ENCODE peak calls at places on chromosomes 13 and 19, in eight cellular contexts. One of them, this sample, is unnamed.

GRCh38 chr13:110760611-110761010 is 47.1 kb downstream of the ING1 start:
- DNase-seq in mucosa of descending colon: no peak
- DNase-seq in AG04450: no peak
- DNase-seq in heart right ventricle: no peak
- DNase-seq in small intestine: no peak
- DNase-seq in tibial artery: no peak
- DNase-seq in AG09309: no peak
- DNase-seq in BJ: no peak
- DNase-seq in this sample: no peak

GRCh38 chr13:73466561-73466960 is 407.8 kb downstream of the KLF5 start:
- DNase-seq in mucosa of descending colon: no peak
- DNase-seq in AG04450: no peak
- DNase-seq in heart right ventricle: no peak
- DNase-seq in small intestine: no peak
- DNase-seq in tibial artery: no peak
- DNase-seq in AG09309: no peak
- DNase-seq in BJ: no peak
- DNase-seq in this sample: no peak

GRCh38 chr13:26584713-26585112 is 27.2 kb downstream of the WASF3 start:
- DNase-seq in mucosa of descending colon: no peak
- DNase-seq in AG04450: no peak
- DNase-seq in heart right ventricle: no peak
- DNase-seq in small intestine: no peak
- DNase-seq in tibial artery: no peak
- DNase-seq in AG09309: peak
- DNase-seq in BJ: peak
- DNase-seq in this sample: no peak

GRCh38 chr13:43261018-43261417 is 237.6 kb downstream of the DNAJC15 start:
- DNase-seq in mucosa of descending colon: no peak
- DNase-seq in AG04450: peak
- DNase-seq in heart right ventricle: no peak
- DNase-seq in small intestine: no peak
- DNase-seq in tibial artery: no peak
- DNase-seq in AG09309: peak
- DNase-seq in BJ: peak
- DNase-seq in this sample: no peak

GRCh38 chr19:20235156-20235555 is 68.1 kb downstream of the ZNF486 start:
- DNase-seq in mucosa of descending colon: no peak
- DNase-seq in AG04450: no peak
- DNase-seq in heart right ventricle: no peak
- DNase-seq in small intestine: no peak
- DNase-seq in tibial artery: no peak
- DNase-seq in AG09309: no peak
- DNase-seq in BJ: no peak
- DNase-seq in this sample: no peak

GRCh38 chr19:5372572-5373200 is 32.1 kb upstream of the PTPRS start:
- DNase-seq in mucosa of descending colon: no peak
- DNase-seq in AG04450: no peak
- DNase-seq in heart right ventricle: no peak
- DNase-seq in small intestine: no peak
- DNase-seq in tibial artery: no peak
- DNase-seq in AG09309: no peak
- DNase-seq in BJ: no peak
- DNase-seq in this sample: no peak

GRCh38 chr19:1217366-1217765 is 11.8 kb downstream of the STK11 start:
- DNase-seq in mucosa of descending colon: no peak
- DNase-seq in AG04450: no peak
- DNase-seq in heart right ventricle: no peak
- DNase-seq in small intestine: no peak
- DNase-seq in tibial artery: no peak
- DNase-seq in AG09309: no peak
- DNase-seq in BJ: no peak
- DNase-seq in this sample: no peak

GRCh38 chr13:59780058-59780457 is 383.7 kb downstream of the DIAPH3 start:
- DNase-seq in mucosa of descending colon: no peak
- DNase-seq in AG04450: no peak
- DNase-seq in heart right ventricle: no peak
- DNase-seq in small intestine: no peak
- DNase-seq in tibial artery: no peak
- DNase-seq in AG09309: no peak
- DNase-seq in BJ: no peak
- DNase-seq in this sample: no peak

GRCh38 chr13:76106763-76107162 is 470.6 kb downstream of the LMO7 start:
- DNase-seq in mucosa of descending colon: no peak
- DNase-seq in AG04450: no peak
- DNase-seq in heart right ventricle: no peak
- DNase-seq in small intestine: no peak
- DNase-seq in tibial artery: no peak
- DNase-seq in AG09309: no peak
- DNase-seq in BJ: no peak
- DNase-seq in this sample: no peak

GRCh38 chr13:51674276-51674675 is 90.0 kb downstream of the WDFY2 start:
- DNase-seq in mucosa of descending colon: peak
- DNase-seq in AG04450: no peak
- DNase-seq in heart right ventricle: no peak
- DNase-seq in small intestine: peak
- DNase-seq in tibial artery: no peak
- DNase-seq in AG09309: no peak
- DNase-seq in BJ: no peak
- DNase-seq in this sample: no peak

GRCh38 chr19:5873617-5874199 is 3.4 kb upstream of the FUT5 start:
- DNase-seq in mucosa of descending colon: no peak
- DNase-seq in AG04450: no peak
- DNase-seq in heart right ventricle: no peak
- DNase-seq in small intestine: no peak
- DNase-seq in tibial artery: no peak
- DNase-seq in AG09309: no peak
- DNase-seq in BJ: no peak
- DNase-seq in this sample: no peak

GRCh38 chr13:114282143-114282685 is 813 bp downstream of the UPF3A start:
- DNase-seq in mucosa of descending colon: peak
- DNase-seq in AG04450: no peak
- DNase-seq in heart right ventricle: peak
- DNase-seq in small intestine: no peak
- DNase-seq in tibial artery: peak
- DNase-seq in AG09309: no peak
- DNase-seq in BJ: peak
- DNase-seq in this sample: no peak

GRCh38 chr19:7597689-7598088 is 2.0 kb downstream of the CAMSAP3 start:
- DNase-seq in mucosa of descending colon: no peak
- DNase-seq in AG04450: no peak
- DNase-seq in heart right ventricle: no peak
- DNase-seq in small intestine: no peak
- DNase-seq in tibial artery: no peak
- DNase-seq in AG09309: no peak
- DNase-seq in BJ: no peak
- DNase-seq in this sample: no peak

GRCh38 chr19:31325342-31325741 is 23.9 kb downstream of the TSHZ3 start:
- DNase-seq in mucosa of descending colon: no peak
- DNase-seq in AG04450: no peak
- DNase-seq in heart right ventricle: no peak
- DNase-seq in small intestine: no peak
- DNase-seq in tibial artery: no peak
- DNase-seq in AG09309: no peak
- DNase-seq in BJ: no peak
- DNase-seq in this sample: no peak

GRCh38 chr13:19184176-19184575 is 2.6 kb upstream of the TUBA3C start:
- DNase-seq in mucosa of descending colon: no peak
- DNase-seq in AG04450: no peak
- DNase-seq in heart right ventricle: no peak
- DNase-seq in small intestine: no peak
- DNase-seq in tibial artery: no peak
- DNase-seq in AG09309: no peak
- DNase-seq in BJ: no peak
- DNase-seq in this sample: no peak

GRCh38 chr13:72062566-72062965 is 195.6 kb upstream of the DACH1 start:
- DNase-seq in mucosa of descending colon: peak
- DNase-seq in AG04450: no peak
- DNase-seq in heart right ventricle: peak
- DNase-seq in small intestine: no peak
- DNase-seq in tibial artery: no peak
- DNase-seq in AG09309: no peak
- DNase-seq in BJ: no peak
- DNase-seq in this sample: no peak

GRCh38 chr13:41313117-41313516 is 2.0 kb downstream of the NAA16 start:
- DNase-seq in mucosa of descending colon: no peak
- DNase-seq in AG04450: no peak
- DNase-seq in heart right ventricle: no peak
- DNase-seq in small intestine: no peak
- DNase-seq in tibial artery: no peak
- DNase-seq in AG09309: no peak
- DNase-seq in BJ: no peak
- DNase-seq in this sample: no peak

GRCh38 chr13:41311607-41312500 is 787 bp downstream of the NAA16 start:
- DNase-seq in mucosa of descending colon: peak
- DNase-seq in AG04450: no peak
- DNase-seq in heart right ventricle: peak
- DNase-seq in small intestine: peak
- DNase-seq in tibial artery: peak
- DNase-seq in AG09309: no peak
- DNase-seq in BJ: no peak
- DNase-seq in this sample: peak

GRCh38 chr13:41315466-41316047 is 4.5 kb downstream of the NAA16 start:
- DNase-seq in mucosa of descending colon: no peak
- DNase-seq in AG04450: no peak
- DNase-seq in heart right ventricle: no peak
- DNase-seq in small intestine: no peak
- DNase-seq in tibial artery: no peak
- DNase-seq in AG09309: peak
- DNase-seq in BJ: peak
- DNase-seq in this sample: no peak

GRCh38 chr13:41310963-41311606 is at the start of gene NAA16:
- DNase-seq in mucosa of descending colon: peak
- DNase-seq in AG04450: peak
- DNase-seq in heart right ventricle: peak
- DNase-seq in small intestine: peak
- DNase-seq in tibial artery: peak
- DNase-seq in AG09309: peak
- DNase-seq in BJ: peak
- DNase-seq in this sample: peak

GRCh38 chr13:41313659-41314197 is 2.7 kb downstream of the NAA16 start:
- DNase-seq in mucosa of descending colon: no peak
- DNase-seq in AG04450: no peak
- DNase-seq in heart right ventricle: no peak
- DNase-seq in small intestine: no peak
- DNase-seq in tibial artery: no peak
- DNase-seq in AG09309: no peak
- DNase-seq in BJ: no peak
- DNase-seq in this sample: no peak
- H3K4me3 ChIP-seq in mucosa of descending colon: no peak
- H3K4me3 ChIP-seq in AG04450: peak
- H3K4me3 ChIP-seq in heart right ventricle: no peak
- H3K4me3 ChIP-seq in small intestine: no peak
- H3K4me3 ChIP-seq in tibial artery: no peak
- H3K4me3 ChIP-seq in AG09309: no peak
- H3K4me3 ChIP-seq in BJ: peak
- H3K4me3 ChIP-seq in this sample: no peak

GRCh38 chr19:42423462-42424344 is 3.5 kb downstream of the LIPE start:
- DNase-seq in mucosa of descending colon: peak
- DNase-seq in AG04450: peak
- DNase-seq in heart right ventricle: peak
- DNase-seq in small intestine: peak
- DNase-seq in tibial artery: peak
- DNase-seq in AG09309: peak
- DNase-seq in BJ: peak
- DNase-seq in this sample: peak

GRCh38 chr19:42421101-42421500 is 6.1 kb downstream of the LIPE start:
- DNase-seq in mucosa of descending colon: no peak
- DNase-seq in AG04450: no peak
- DNase-seq in heart right ventricle: no peak
- DNase-seq in small intestine: no peak
- DNase-seq in tibial artery: no peak
- DNase-seq in AG09309: no peak
- DNase-seq in BJ: no peak
- DNase-seq in this sample: no peak

GRCh38 chr19:42422576-42423461 is 4.4 kb downstream of the LIPE start:
- DNase-seq in mucosa of descending colon: no peak
- DNase-seq in AG04450: no peak
- DNase-seq in heart right ventricle: no peak
- DNase-seq in small intestine: peak
- DNase-seq in tibial artery: no peak
- DNase-seq in AG09309: no peak
- DNase-seq in BJ: no peak
- DNase-seq in this sample: peak

GRCh38 chr19:42421591-42422031 is 5.6 kb downstream of the LIPE start:
- DNase-seq in mucosa of descending colon: no peak
- DNase-seq in AG04450: no peak
- DNase-seq in heart right ventricle: peak
- DNase-seq in small intestine: peak
- DNase-seq in tibial artery: no peak
- DNase-seq in AG09309: no peak
- DNase-seq in BJ: no peak
- DNase-seq in this sample: no peak

GRCh38 chr19:42422092-42422575 is 5.1 kb downstream of the LIPE start:
- DNase-seq in mucosa of descending colon: no peak
- DNase-seq in AG04450: no peak
- DNase-seq in heart right ventricle: peak
- DNase-seq in small intestine: no peak
- DNase-seq in tibial artery: no peak
- DNase-seq in AG09309: no peak
- DNase-seq in BJ: no peak
- DNase-seq in this sample: no peak
- H3K4me3 ChIP-seq in mucosa of descending colon: no peak
- H3K4me3 ChIP-seq in AG04450: peak
- H3K4me3 ChIP-seq in heart right ventricle: peak
- H3K4me3 ChIP-seq in small intestine: peak
- H3K4me3 ChIP-seq in tibial artery: no peak
- H3K4me3 ChIP-seq in AG09309: no peak
- H3K4me3 ChIP-seq in BJ: no peak
- H3K4me3 ChIP-seq in this sample: peak

GRCh38 chr19:10009714-10010224 is 535 bp downstream of the COL5A3 start:
- DNase-seq in mucosa of descending colon: no peak
- DNase-seq in AG04450: no peak
- DNase-seq in heart right ventricle: no peak
- DNase-seq in small intestine: no peak
- DNase-seq in tibial artery: no peak
- DNase-seq in AG09309: no peak
- DNase-seq in BJ: no peak
- DNase-seq in this sample: no peak
- H3K4me3 ChIP-seq in mucosa of descending colon: no peak
- H3K4me3 ChIP-seq in AG04450: peak
- H3K4me3 ChIP-seq in heart right ventricle: no peak
- H3K4me3 ChIP-seq in small intestine: peak
- H3K4me3 ChIP-seq in tibial artery: peak
- H3K4me3 ChIP-seq in AG09309: peak
- H3K4me3 ChIP-seq in BJ: peak
- H3K4me3 ChIP-seq in this sample: no peak

DNA sequence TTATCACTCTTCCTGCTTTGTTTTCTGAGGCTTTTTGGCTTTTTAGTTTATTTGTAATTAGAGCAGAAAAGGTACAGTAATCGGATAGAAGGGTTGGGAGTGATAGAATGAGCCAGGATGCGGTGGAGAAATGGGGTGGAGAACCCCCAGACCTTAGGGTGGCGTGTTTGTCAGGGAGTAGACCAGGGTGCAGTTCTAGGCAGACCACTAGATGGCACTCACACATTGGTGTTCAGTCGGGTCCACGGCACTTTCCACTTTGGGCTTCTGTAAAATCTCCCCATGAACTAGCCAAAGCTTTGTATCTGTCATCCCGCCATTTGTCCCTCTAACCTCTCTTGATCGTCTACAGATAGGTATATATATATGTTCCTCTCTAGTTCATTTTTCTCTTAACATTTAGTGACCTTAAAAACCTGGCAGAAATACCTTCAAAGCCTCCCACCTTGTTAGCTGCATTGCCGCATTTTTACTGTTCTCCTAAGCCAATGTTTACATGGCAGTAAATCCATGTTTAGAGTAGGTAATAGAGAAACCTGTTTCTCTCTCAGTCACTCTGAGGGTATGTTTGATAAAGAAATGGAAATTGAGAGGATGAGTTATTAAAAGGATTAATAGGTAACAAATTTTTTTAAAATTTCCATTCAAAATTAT is 154.9 kb downstream of the TM9SF2 start:
- DNase-seq in mucosa of descending colon: peak
- DNase-seq in AG04450: peak
- DNase-seq in heart right ventricle: peak
- DNase-seq in small intestine: peak
- DNase-seq in tibial artery: peak
- DNase-seq in AG09309: peak
- DNase-seq in BJ: no peak
- DNase-seq in this sample: peak
- H3K4me3 ChIP-seq in mucosa of descending colon: no peak
- H3K4me3 ChIP-seq in AG04450: no peak
- H3K4me3 ChIP-seq in heart right ventricle: no peak
- H3K4me3 ChIP-seq in small intestine: peak
- H3K4me3 ChIP-seq in tibial artery: no peak
- H3K4me3 ChIP-seq in AG09309: no peak
- H3K4me3 ChIP-seq in BJ: no peak
- H3K4me3 ChIP-seq in this sample: peak

This sample was measured in effector memory CD4-positive, alpha-beta T cell.